ENCODE peak calls at places on chromosomes 2 and 18, in six cellular contexts. B is A549, X is lower lobe of right lung, J is sigmoid colon, Z is pancreas, H is stomach. F is an unnamed sample. For H3K4me1, the result is how much of the 10 kb centered on the place peaks cover.

GRCh38 chr2:68167186-68167585 is 9.5 kb downstream of the PNO1 start:
- DNase-seq in Z (no peak), J (no peak), H (no peak), B (no peak), X (no peak), F (no peak)

GRCh38 chr2:118974103-118974911 is 32.3 kb downstream of the MARCO start:
- DNase-seq in J (no peak), B (peak), X (peak), H (no peak), Z (no peak), F (no peak)

GRCh38 chr2:20333738-20334137 is 16.9 kb downstream of the PUM2 start:
- DNase-seq in J (no peak), Z (no peak), H (no peak), X (no peak), B (no peak), F (no peak)

GRCh38 chr18:76188097-76188496 is 306.9 kb downstream of the ZNF516 start:
- DNase-seq in B (no peak), X (no peak), H (no peak), Z (no peak), J (no peak), F (no peak)

GRCh38 chr18:8745355-8746014 is 40.1 kb downstream of the MTCL1 start:
- DNase-seq in B (no peak), H (no peak), J (no peak), Z (no peak), X (no peak), F (no peak)

GRCh38 chr2:159615187-159615935 is 987 bp downstream of the BAZ2B start:
- DNase-seq in X (peak), B (peak), Z (peak), H (peak), J (peak), F (peak)

GRCh38 chr2:237024255-237024654 is 61.4 kb upstream of the COPS8 start:
- DNase-seq in J (no peak), X (no peak), Z (no peak), H (no peak), B (no peak), F (no peak)

GRCh38 chr2:238320648-238321281 is 447 bp downstream of the TRAF3IP1 start:
- DNase-seq in X (no peak), J (peak), Z (no peak), H (no peak), B (no peak), F (peak)

GRCh38 chr2:43317194-43317593 is 90.8 kb upstream of the ZFP36L2 start:
- DNase-seq in X (no peak), Z (no peak), J (no peak), H (no peak), B (no peak), F (no peak)

GRCh38 chr2:209470466-209470865 is 46.6 kb downstream of the MAP2 start:
- DNase-seq in J (no peak), Z (no peak), X (no peak), H (no peak), B (no peak), F (no peak)

GRCh38 chr18:3667255-3668137 is 217.5 kb downstream of the TGIF1 start:
- DNase-seq in B (no peak), X (no peak), Z (no peak), J (no peak), H (no peak), F (no peak)

GRCh38 chr2:236972491-236973379 is 113.0 kb upstream of the COPS8 start:
- DNase-seq in B (peak), X (no peak), J (peak), H (no peak), Z (no peak), F (no peak)

GRCh38 chr2:228377533-228377932 is 196.0 kb upstream of the SPHKAP start:
- DNase-seq in J (no peak), H (no peak), X (no peak), B (no peak), Z (no peak), F (no peak)

GRCh38 chr2:147989809-147990403 is 30.6 kb downstream of the ORC4 start:
- DNase-seq in H (no peak), X (no peak), B (peak), Z (no peak), J (no peak), F (no peak)

GRCh38 chr2:109339519-109339991 is 210.6 kb downstream of the SH3RF3 start:
- DNase-seq in H (no peak), J (no peak), X (no peak), B (no peak), Z (no peak), F (no peak)

GRCh38 chr2:3433339-3433699 is 53.8 kb downstream of the TRAPPC12 start:
- DNase-seq in H (no peak), B (no peak), J (no peak), Z (no peak), X (no peak), F (no peak)

GRCh38 chr2:37324786-37325624 is at the start of gene PRKD3:
- DNase-seq in Z (peak), J (peak), H (peak), B (peak), X (no peak), F (no peak)

GRCh38 chr2:37323176-37323575 is 1.5 kb downstream of the PRKD3 start:
- DNase-seq in X (no peak), Z (no peak), H (no peak), B (no peak), J (no peak), F (no peak)

GRCh38 chr2:37324536-37324785 is 172 bp downstream of the PRKD3 start:
- DNase-seq in X (peak), H (no peak), J (peak), Z (peak), B (no peak), F (peak)

GRCh38 chr2:37322368-37322767 is 2.3 kb downstream of the PRKD3 start:
- DNase-seq in Z (no peak), H (no peak), B (no peak), X (no peak), J (no peak), F (no peak)

DNA sequence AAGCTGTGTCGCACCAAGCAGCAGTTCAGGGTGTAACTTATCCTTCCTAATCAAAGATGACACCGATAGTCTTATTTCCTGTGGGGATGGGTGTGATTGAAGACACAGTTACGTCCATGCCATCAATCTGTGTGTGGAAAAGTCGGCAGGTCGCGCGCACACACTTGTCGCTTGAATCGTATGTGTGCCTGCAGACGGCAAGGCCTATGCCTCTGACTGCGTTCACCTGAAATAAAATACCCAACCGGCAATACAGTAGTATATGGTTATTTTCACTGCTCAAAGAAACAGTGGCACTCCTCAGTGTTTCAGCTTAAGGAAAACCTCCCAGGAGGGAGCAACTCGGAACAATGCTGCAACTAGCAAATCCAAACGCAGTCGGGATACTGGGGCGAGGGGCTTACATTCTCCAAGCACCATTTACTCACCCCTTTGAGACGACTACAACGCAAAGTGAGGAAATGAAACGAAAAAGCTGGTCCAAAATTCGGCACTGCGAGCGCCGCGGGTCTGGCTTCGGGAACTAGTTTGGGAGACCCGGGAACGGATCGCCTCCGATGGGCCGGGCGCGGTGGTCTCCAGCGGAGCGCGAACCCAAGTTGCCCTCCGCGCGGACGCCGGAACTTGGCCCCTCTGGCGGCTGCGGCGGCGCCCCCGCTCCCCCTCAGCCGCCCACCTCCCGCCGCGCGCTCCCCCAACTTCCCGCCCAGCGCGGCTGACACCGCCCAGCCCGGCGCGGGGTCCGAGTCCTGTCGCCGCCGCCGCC is 680 bp downstream of the PRKD3 start:
- DNase-seq in J (peak), Z (peak), H (no peak), X (peak), B (peak), F (no peak)
- H3K4me1 ChIP-seq in J (half or more), Z (under half), H (under half), X (half or more), B (under half), F (under half)

GRCh38 chr2:175181104-175181876 is at the start of gene ATP5MC3:
- DNase-seq in H (peak), X (peak), J (peak), B (peak), Z (peak), F (peak)
- TF ChIP-seq CTCF in H (peak), X (no peak), J (peak), B (no peak), Z (no peak), F (no peak)

DNA sequence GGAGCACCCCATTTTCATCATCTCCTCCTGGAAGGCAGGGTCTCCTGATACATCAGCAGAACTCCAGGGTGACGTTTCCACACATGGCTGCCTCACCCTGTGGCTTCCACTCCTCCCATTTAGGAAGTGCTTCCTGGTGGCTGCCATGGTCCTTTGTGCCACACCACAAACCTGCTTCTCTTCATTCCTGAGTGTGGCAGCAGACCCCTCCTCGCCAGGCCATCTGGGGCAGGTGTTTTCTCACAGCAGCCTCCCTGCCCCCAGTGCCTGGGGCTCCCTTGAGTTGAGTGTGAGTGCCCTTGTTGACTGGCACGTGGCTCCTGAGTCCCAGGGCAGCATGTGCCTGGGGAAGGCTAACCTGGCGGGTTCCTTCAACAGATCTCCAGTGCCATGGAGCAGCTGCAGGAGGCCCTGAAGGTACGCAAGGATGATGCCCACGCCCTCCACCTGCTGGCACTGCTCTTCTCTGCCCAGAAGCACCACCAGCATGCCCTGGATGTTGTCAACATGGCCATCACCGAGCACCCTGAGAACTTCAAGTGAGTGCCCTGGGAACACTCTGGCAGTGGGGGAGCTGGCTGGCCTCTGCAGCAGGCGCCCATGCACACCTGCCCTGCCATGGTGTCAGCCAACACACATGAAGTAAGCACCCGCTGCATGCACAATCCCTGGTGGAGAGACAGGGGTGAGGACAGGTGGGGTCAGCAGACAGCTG is 113.4 kb upstream of the MCFD2 start:
- DNase-seq in Z (no peak), B (no peak), X (no peak), H (no peak), J (no peak), F (no peak)
- H3K4me1 ChIP-seq in Z (under half), B (half or more), X (under half), H (under half), J (half or more), F (under half)

GRCh38 chr2:31896293-31896692 is 114.5 kb downstream of the MEMO1 start:
- DNase-seq in B (no peak), Z (no peak), J (no peak), H (no peak), X (no peak), F (no peak)

GRCh38 chr2:31903109-31903780 is 107.6 kb downstream of the MEMO1 start:
- DNase-seq in J (no peak), B (no peak), Z (no peak), H (no peak), X (no peak), F (no peak)

GRCh38 chr2:31901900-31902299 is 108.9 kb downstream of the MEMO1 start:
- DNase-seq in J (no peak), H (no peak), B (no peak), Z (no peak), X (no peak), F (no peak)
- TF ChIP-seq CTCF in J (no peak), H (no peak), B (no peak), Z (no peak), X (no peak), F (no peak)